ENCODE peak calls at places on chromosomes 7 and 10, in eight cellular contexts. One of them, this sample, is unnamed.

GRCh38 chr10:12975266-12975665 is 26.2 kb downstream of the CCDC3 start:
- DNase-seq in RKO: no peak
- DNase-seq in GM18507: no peak
- DNase-seq in NCI-H526: peak
- DNase-seq in left ventricle myocardium inferior: no peak
- DNase-seq in T-helper 9 cell: no peak
- DNase-seq in stimulated activated CD8-positive, alpha-beta memory T cell treated with anti-CD3 and anti-CD28 coated beads, Interleukin-2, amount 100 ng/mL, for 1 hour: no peak
- DNase-seq in AG04450: no peak
- DNase-seq in this sample: no peak

GRCh38 chr10:129307141-129307540 is 159.9 kb upstream of the MGMT start:
- DNase-seq in RKO: no peak
- DNase-seq in GM18507: no peak
- DNase-seq in NCI-H526: no peak
- DNase-seq in left ventricle myocardium inferior: no peak
- DNase-seq in T-helper 9 cell: no peak
- DNase-seq in stimulated activated CD8-positive, alpha-beta memory T cell treated with anti-CD3 and anti-CD28 coated beads, Interleukin-2, amount 100 ng/mL, for 1 hour: no peak
- DNase-seq in AG04450: no peak
- DNase-seq in this sample: no peak

GRCh38 chr10:7948601-7949000 is 105.9 kb upstream of the GATA3 start:
- DNase-seq in RKO: no peak
- DNase-seq in GM18507: no peak
- DNase-seq in NCI-H526: no peak
- DNase-seq in left ventricle myocardium inferior: no peak
- DNase-seq in T-helper 9 cell: no peak
- DNase-seq in stimulated activated CD8-positive, alpha-beta memory T cell treated with anti-CD3 and anti-CD28 coated beads, Interleukin-2, amount 100 ng/mL, for 1 hour: no peak
- DNase-seq in AG04450: no peak
- DNase-seq in this sample: no peak

GRCh38 chr7:98227939-98228338 is 16.7 kb downstream of the BHLHA15 start:
- DNase-seq in RKO: no peak
- DNase-seq in GM18507: no peak
- DNase-seq in NCI-H526: no peak
- DNase-seq in left ventricle myocardium inferior: no peak
- DNase-seq in T-helper 9 cell: no peak
- DNase-seq in stimulated activated CD8-positive, alpha-beta memory T cell treated with anti-CD3 and anti-CD28 coated beads, Interleukin-2, amount 100 ng/mL, for 1 hour: no peak
- DNase-seq in AG04450: no peak
- DNase-seq in this sample: no peak

GRCh38 chr10:113524539-113525490 is 28.0 kb upstream of the HABP2 start:
- DNase-seq in RKO: peak
- DNase-seq in GM18507: no peak
- DNase-seq in NCI-H526: no peak
- DNase-seq in left ventricle myocardium inferior: no peak
- DNase-seq in T-helper 9 cell: no peak
- DNase-seq in stimulated activated CD8-positive, alpha-beta memory T cell treated with anti-CD3 and anti-CD28 coated beads, Interleukin-2, amount 100 ng/mL, for 1 hour: no peak
- DNase-seq in AG04450: no peak
- DNase-seq in this sample: no peak

GRCh38 chr10:95266674-95267095 is 24.1 kb downstream of the PDLIM1 start:
- DNase-seq in RKO: peak
- DNase-seq in GM18507: no peak
- DNase-seq in NCI-H526: no peak
- DNase-seq in left ventricle myocardium inferior: no peak
- DNase-seq in T-helper 9 cell: no peak
- DNase-seq in stimulated activated CD8-positive, alpha-beta memory T cell treated with anti-CD3 and anti-CD28 coated beads, Interleukin-2, amount 100 ng/mL, for 1 hour: no peak
- DNase-seq in AG04450: no peak
- DNase-seq in this sample: peak

GRCh38 chr10:77983384-77984341 is 45.7 kb downstream of the POLR3A start:
- DNase-seq in RKO: peak
- DNase-seq in GM18507: no peak
- DNase-seq in NCI-H526: no peak
- DNase-seq in left ventricle myocardium inferior: no peak
- DNase-seq in T-helper 9 cell: no peak
- DNase-seq in stimulated activated CD8-positive, alpha-beta memory T cell treated with anti-CD3 and anti-CD28 coated beads, Interleukin-2, amount 100 ng/mL, for 1 hour: no peak
- DNase-seq in AG04450: peak
- DNase-seq in this sample: no peak

GRCh38 chr10:51224610-51225230 is 150.4 kb downstream of the PRKG1 start:
- DNase-seq in RKO: no peak
- DNase-seq in GM18507: no peak
- DNase-seq in NCI-H526: no peak
- DNase-seq in left ventricle myocardium inferior: no peak
- DNase-seq in T-helper 9 cell: no peak
- DNase-seq in stimulated activated CD8-positive, alpha-beta memory T cell treated with anti-CD3 and anti-CD28 coated beads, Interleukin-2, amount 100 ng/mL, for 1 hour: no peak
- DNase-seq in AG04450: peak
- DNase-seq in this sample: peak

GRCh38 chr10:17292375-17292774 is 64.3 kb downstream of the VIM start:
- DNase-seq in RKO: peak
- DNase-seq in GM18507: no peak
- DNase-seq in NCI-H526: no peak
- DNase-seq in left ventricle myocardium inferior: no peak
- DNase-seq in T-helper 9 cell: no peak
- DNase-seq in stimulated activated CD8-positive, alpha-beta memory T cell treated with anti-CD3 and anti-CD28 coated beads, Interleukin-2, amount 100 ng/mL, for 1 hour: no peak
- DNase-seq in AG04450: no peak
- DNase-seq in this sample: no peak

GRCh38 chr10:71401056-71401455 is 4.3 kb downstream of the CDH23 start:
- DNase-seq in RKO: no peak
- DNase-seq in GM18507: no peak
- DNase-seq in NCI-H526: no peak
- DNase-seq in left ventricle myocardium inferior: no peak
- DNase-seq in T-helper 9 cell: no peak
- DNase-seq in stimulated activated CD8-positive, alpha-beta memory T cell treated with anti-CD3 and anti-CD28 coated beads, Interleukin-2, amount 100 ng/mL, for 1 hour: no peak
- DNase-seq in AG04450: no peak
- DNase-seq in this sample: no peak

GRCh38 chr7:136956671-136957070 is 88.2 kb downstream of the CHRM2 start:
- DNase-seq in RKO: no peak
- DNase-seq in GM18507: no peak
- DNase-seq in NCI-H526: no peak
- DNase-seq in left ventricle myocardium inferior: no peak
- DNase-seq in T-helper 9 cell: no peak
- DNase-seq in stimulated activated CD8-positive, alpha-beta memory T cell treated with anti-CD3 and anti-CD28 coated beads, Interleukin-2, amount 100 ng/mL, for 1 hour: no peak
- DNase-seq in AG04450: no peak
- DNase-seq in this sample: no peak

GRCh38 chr7:98470131-98470985 is 69.5 kb upstream of the BAIAP2L1 start:
- DNase-seq in RKO: no peak
- DNase-seq in GM18507: no peak
- DNase-seq in NCI-H526: peak
- DNase-seq in left ventricle myocardium inferior: peak
- DNase-seq in T-helper 9 cell: no peak
- DNase-seq in stimulated activated CD8-positive, alpha-beta memory T cell treated with anti-CD3 and anti-CD28 coated beads, Interleukin-2, amount 100 ng/mL, for 1 hour: no peak
- DNase-seq in AG04450: no peak
- DNase-seq in this sample: no peak

GRCh38 chr10:681670-682318 is 7.7 kb downstream of the DIP2C start:
- DNase-seq in RKO: no peak
- DNase-seq in GM18507: no peak
- DNase-seq in NCI-H526: no peak
- DNase-seq in left ventricle myocardium inferior: no peak
- DNase-seq in T-helper 9 cell: no peak
- DNase-seq in stimulated activated CD8-positive, alpha-beta memory T cell treated with anti-CD3 and anti-CD28 coated beads, Interleukin-2, amount 100 ng/mL, for 1 hour: no peak
- DNase-seq in AG04450: no peak
- DNase-seq in this sample: no peak

GRCh38 chr10:59709472-59710125 is at the start of gene SLC16A9:
- DNase-seq in RKO: peak
- DNase-seq in GM18507: peak
- DNase-seq in NCI-H526: peak
- DNase-seq in left ventricle myocardium inferior: peak
- DNase-seq in T-helper 9 cell: no peak
- DNase-seq in stimulated activated CD8-positive, alpha-beta memory T cell treated with anti-CD3 and anti-CD28 coated beads, Interleukin-2, amount 100 ng/mL, for 1 hour: no peak
- DNase-seq in AG04450: no peak
- DNase-seq in this sample: no peak

GRCh38 chr10:104332243-104333036 is 5.8 kb downstream of the ITPRIP start:
- DNase-seq in RKO: no peak
- DNase-seq in GM18507: no peak
- DNase-seq in NCI-H526: no peak
- DNase-seq in left ventricle myocardium inferior: no peak
- DNase-seq in T-helper 9 cell: no peak
- DNase-seq in stimulated activated CD8-positive, alpha-beta memory T cell treated with anti-CD3 and anti-CD28 coated beads, Interleukin-2, amount 100 ng/mL, for 1 hour: no peak
- DNase-seq in AG04450: no peak
- DNase-seq in this sample: no peak

GRCh38 chr7:112152186-112152585 is 54.0 kb downstream of the DOCK4 start:
- DNase-seq in RKO: no peak
- DNase-seq in GM18507: no peak
- DNase-seq in NCI-H526: no peak
- DNase-seq in left ventricle myocardium inferior: no peak
- DNase-seq in T-helper 9 cell: no peak
- DNase-seq in stimulated activated CD8-positive, alpha-beta memory T cell treated with anti-CD3 and anti-CD28 coated beads, Interleukin-2, amount 100 ng/mL, for 1 hour: no peak
- DNase-seq in AG04450: no peak
- DNase-seq in this sample: peak

GRCh38 chr7:107103369-107103768 is 58.9 kb downstream of the PRKAR2B start:
- DNase-seq in RKO: peak
- DNase-seq in GM18507: no peak
- DNase-seq in NCI-H526: no peak
- DNase-seq in left ventricle myocardium inferior: no peak
- DNase-seq in T-helper 9 cell: no peak
- DNase-seq in stimulated activated CD8-positive, alpha-beta memory T cell treated with anti-CD3 and anti-CD28 coated beads, Interleukin-2, amount 100 ng/mL, for 1 hour: no peak
- DNase-seq in AG04450: no peak
- DNase-seq in this sample: no peak

GRCh38 chr10:33524966-33525365 is 190.5 kb upstream of the NRP1 start:
- DNase-seq in RKO: no peak
- DNase-seq in GM18507: no peak
- DNase-seq in NCI-H526: no peak
- DNase-seq in left ventricle myocardium inferior: no peak
- DNase-seq in T-helper 9 cell: no peak
- DNase-seq in stimulated activated CD8-positive, alpha-beta memory T cell treated with anti-CD3 and anti-CD28 coated beads, Interleukin-2, amount 100 ng/mL, for 1 hour: no peak
- DNase-seq in AG04450: peak
- DNase-seq in this sample: no peak

GRCh38 chr10:71933651-71934050 is 30.5 kb upstream of the CHST3 start:
- DNase-seq in RKO: no peak
- DNase-seq in GM18507: no peak
- DNase-seq in NCI-H526: no peak
- DNase-seq in left ventricle myocardium inferior: no peak
- DNase-seq in T-helper 9 cell: no peak
- DNase-seq in stimulated activated CD8-positive, alpha-beta memory T cell treated with anti-CD3 and anti-CD28 coated beads, Interleukin-2, amount 100 ng/mL, for 1 hour: no peak
- DNase-seq in AG04450: no peak
- DNase-seq in this sample: no peak

GRCh38 chr10:62681211-62681940 is 123.1 kb upstream of the ADO start:
- DNase-seq in RKO: no peak
- DNase-seq in GM18507: peak
- DNase-seq in NCI-H526: no peak
- DNase-seq in left ventricle myocardium inferior: no peak
- DNase-seq in T-helper 9 cell: peak
- DNase-seq in stimulated activated CD8-positive, alpha-beta memory T cell treated with anti-CD3 and anti-CD28 coated beads, Interleukin-2, amount 100 ng/mL, for 1 hour: peak
- DNase-seq in AG04450: no peak
- DNase-seq in this sample: no peak

GRCh38 chr10:108597031-108597430 is 1326.3 kb downstream of the XPNPEP1 start:
- DNase-seq in RKO: no peak
- DNase-seq in GM18507: no peak
- DNase-seq in NCI-H526: no peak
- DNase-seq in left ventricle myocardium inferior: no peak
- DNase-seq in T-helper 9 cell: no peak
- DNase-seq in stimulated activated CD8-positive, alpha-beta memory T cell treated with anti-CD3 and anti-CD28 coated beads, Interleukin-2, amount 100 ng/mL, for 1 hour: no peak
- DNase-seq in AG04450: no peak
- DNase-seq in this sample: no peak

GRCh38 chr7:74040791-74041520 is 13.0 kb downstream of the ELN start:
- DNase-seq in RKO: no peak
- DNase-seq in GM18507: no peak
- DNase-seq in NCI-H526: no peak
- DNase-seq in left ventricle myocardium inferior: no peak
- DNase-seq in T-helper 9 cell: no peak
- DNase-seq in stimulated activated CD8-positive, alpha-beta memory T cell treated with anti-CD3 and anti-CD28 coated beads, Interleukin-2, amount 100 ng/mL, for 1 hour: no peak
- DNase-seq in AG04450: no peak
- DNase-seq in this sample: no peak

GRCh38 chr10:114042895-114043531 is 653 bp upstream of the ADRB1 start:
- DNase-seq in RKO: peak
- DNase-seq in GM18507: no peak
- DNase-seq in NCI-H526: peak
- DNase-seq in left ventricle myocardium inferior: peak
- DNase-seq in T-helper 9 cell: no peak
- DNase-seq in stimulated activated CD8-positive, alpha-beta memory T cell treated with anti-CD3 and anti-CD28 coated beads, Interleukin-2, amount 100 ng/mL, for 1 hour: no peak
- DNase-seq in AG04450: no peak
- DNase-seq in this sample: no peak

GRCh38 chr7:106071356-106071998 is 40.6 kb downstream of the SYPL1 start:
- DNase-seq in RKO: no peak
- DNase-seq in GM18507: peak
- DNase-seq in NCI-H526: peak
- DNase-seq in left ventricle myocardium inferior: no peak
- DNase-seq in T-helper 9 cell: peak
- DNase-seq in stimulated activated CD8-positive, alpha-beta memory T cell treated with anti-CD3 and anti-CD28 coated beads, Interleukin-2, amount 100 ng/mL, for 1 hour: no peak
- DNase-seq in AG04450: no peak
- DNase-seq in this sample: no peak

GRCh38 chr7:105621617-105622016 is 40.3 kb upstream of the EFCAB10 start:
- DNase-seq in RKO: no peak
- DNase-seq in GM18507: no peak
- DNase-seq in NCI-H526: no peak
- DNase-seq in left ventricle myocardium inferior: peak
- DNase-seq in T-helper 9 cell: no peak
- DNase-seq in stimulated activated CD8-positive, alpha-beta memory T cell treated with anti-CD3 and anti-CD28 coated beads, Interleukin-2, amount 100 ng/mL, for 1 hour: no peak
- DNase-seq in AG04450: no peak
- DNase-seq in this sample: peak

GRCh38 chr7:104096683-104097082 is 107.2 kb upstream of the RELN start:
- DNase-seq in RKO: peak
- DNase-seq in GM18507: no peak
- DNase-seq in NCI-H526: peak
- DNase-seq in left ventricle myocardium inferior: no peak
- DNase-seq in T-helper 9 cell: no peak
- DNase-seq in stimulated activated CD8-positive, alpha-beta memory T cell treated with anti-CD3 and anti-CD28 coated beads, Interleukin-2, amount 100 ng/mL, for 1 hour: no peak
- DNase-seq in AG04450: no peak
- DNase-seq in this sample: no peak